ENCODE peak calls at places on chromosome 18, in four cellular contexts. One of them, this sample, is unnamed.

GRCh38 chr18:11802586-11802985 is 48.6 kb upstream of the CHMP1B start:
- DNase-seq in HepG2: no peak
- DNase-seq in Panc1: no peak
- DNase-seq in K562: no peak
- DNase-seq in this sample: no peak

GRCh38 chr18:22563098-22563707 is 145.5 kb upstream of the CTAGE1 start:
- DNase-seq in K562: peak; percentile 68
- DNase-seq in Panc1: peak; percentile 71
- DNase-seq in HepG2: peak; percentile 62
- DNase-seq in this sample: peak; percentile 74

GRCh38 chr18:13099113-13099512 is 108.0 kb downstream of the CEP192 start:
- DNase-seq in Panc1: no peak
- DNase-seq in K562: no peak
- DNase-seq in HepG2: no peak
- DNase-seq in this sample: no peak

GRCh38 chr18:7169601-7170000 is 52.0 kb upstream of the LAMA1 start:
- DNase-seq in K562: no peak
- DNase-seq in Panc1: no peak
- DNase-seq in HepG2: no peak
- DNase-seq in this sample: no peak

GRCh38 chr18:11518788-11519685 is 90.4 kb upstream of the SLC35G4 start:
- DNase-seq in Panc1: peak; percentile 25
- DNase-seq in K562: peak; percentile 68
- DNase-seq in HepG2: peak; percentile 64
- DNase-seq in this sample: peak; percentile 57

GRCh38 chr18:27412551-27412950 is 227.4 kb upstream of the CHST9 start:
- DNase-seq in K562: no peak
- DNase-seq in Panc1: no peak
- DNase-seq in HepG2: no peak
- DNase-seq in this sample: no peak

GRCh38 chr18:23580677-23581367 is 5.5 kb downstream of the NPC1 start:
- DNase-seq in K562: no peak
- DNase-seq in HepG2: no peak
- DNase-seq in Panc1: no peak
- DNase-seq in this sample: no peak

GRCh38 chr18:44899832-44900231 is 219.1 kb downstream of the SETBP1 start:
- DNase-seq in HepG2: no peak
- DNase-seq in K562: no peak
- DNase-seq in Panc1: no peak
- DNase-seq in this sample: no peak

GRCh38 chr18:6836331-6836730 is 106.8 kb downstream of the ARHGAP28 start:
- DNase-seq in HepG2: no peak
- DNase-seq in K562: peak; percentile 21
- DNase-seq in Panc1: no peak
- DNase-seq in this sample: no peak

DNA sequence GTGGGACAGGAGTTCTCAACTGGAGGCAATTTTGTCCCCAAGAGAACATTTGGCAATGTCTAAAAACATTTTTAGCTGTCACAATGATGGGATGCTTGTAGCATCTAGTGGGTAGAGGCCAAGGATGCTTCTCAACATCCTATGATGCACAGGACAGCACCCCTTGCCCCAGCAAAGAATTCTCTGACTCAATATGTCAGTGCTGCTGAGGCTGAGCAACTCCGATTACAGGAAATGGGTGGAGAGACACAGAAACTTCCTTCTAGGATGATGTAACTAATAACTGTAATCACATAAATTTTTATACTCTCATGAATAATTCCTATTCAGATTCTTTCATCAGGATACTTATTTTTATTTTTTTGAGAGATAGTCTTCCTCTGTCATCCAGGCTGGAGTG is 120.2 kb upstream of the ACAA2 start:
- DNase-seq in HepG2: no peak
- DNase-seq in Panc1: no peak
- DNase-seq in K562: no peak
- DNase-seq in this sample: no peak
- TF ChIP-seq TCF7L2 in HepG2: no peak
- TF ChIP-seq TCF7L2 in Panc1: no peak
- TF ChIP-seq TCF7L2 in K562: no peak
- TF ChIP-seq TCF7L2 in this sample: no peak

DNA sequence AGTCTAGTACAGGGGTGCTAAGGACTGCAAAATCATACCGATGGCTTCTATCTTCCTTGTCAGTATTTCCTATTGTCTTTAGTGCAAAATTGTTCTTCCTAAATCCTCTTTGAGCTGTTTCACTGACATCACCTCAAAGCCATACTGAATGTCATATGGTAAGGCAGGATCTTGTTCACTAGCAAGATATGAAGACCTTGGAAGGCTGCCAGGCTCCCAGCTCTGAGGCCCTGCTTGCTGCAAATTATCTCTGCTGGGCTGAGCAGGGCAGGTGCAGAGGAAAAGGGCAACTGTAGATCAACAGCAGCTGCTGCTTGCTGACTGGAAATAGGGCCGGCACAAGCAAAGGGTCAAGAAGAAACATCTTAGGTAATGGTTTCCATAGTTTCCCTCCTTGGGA is 58.2 kb downstream of the PMAIP1 start:
- DNase-seq in K562: peak; percentile 9
- DNase-seq in HepG2: peak; percentile 3
- DNase-seq in Panc1: no peak
- DNase-seq in this sample: peak; percentile 67
- TF ChIP-seq TCF7L2 in K562: no peak
- TF ChIP-seq TCF7L2 in HepG2: no peak
- TF ChIP-seq TCF7L2 in Panc1: no peak
- TF ChIP-seq TCF7L2 in this sample: peak; percentile 13

DNA sequence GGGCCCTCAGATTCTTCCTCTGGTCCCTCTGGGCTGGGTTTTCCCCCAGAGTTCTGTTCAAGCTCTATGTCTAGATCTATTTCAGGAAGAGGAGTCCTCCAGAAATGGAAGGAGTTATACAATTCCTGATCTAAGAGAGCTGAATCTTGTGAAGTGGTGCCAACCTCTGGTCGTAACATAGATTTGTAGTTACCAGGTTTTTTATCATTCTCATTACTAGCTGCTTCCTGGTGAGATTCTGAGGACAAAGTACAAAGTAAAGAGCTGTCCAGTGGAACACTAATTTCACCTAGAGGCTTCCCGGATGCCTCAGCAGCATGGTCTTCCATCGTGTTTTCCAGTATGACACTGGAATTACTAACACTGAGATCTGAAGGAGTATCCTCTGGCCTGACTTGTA is 44.1 kb downstream of the PPP4R1 start:
- DNase-seq in K562: no peak
- DNase-seq in HepG2: no peak
- DNase-seq in Panc1: no peak
- DNase-seq in this sample: no peak
- TF ChIP-seq TCF7L2 in K562: no peak
- TF ChIP-seq TCF7L2 in HepG2: no peak
- TF ChIP-seq TCF7L2 in Panc1: no peak
- TF ChIP-seq TCF7L2 in this sample: no peak

DNA sequence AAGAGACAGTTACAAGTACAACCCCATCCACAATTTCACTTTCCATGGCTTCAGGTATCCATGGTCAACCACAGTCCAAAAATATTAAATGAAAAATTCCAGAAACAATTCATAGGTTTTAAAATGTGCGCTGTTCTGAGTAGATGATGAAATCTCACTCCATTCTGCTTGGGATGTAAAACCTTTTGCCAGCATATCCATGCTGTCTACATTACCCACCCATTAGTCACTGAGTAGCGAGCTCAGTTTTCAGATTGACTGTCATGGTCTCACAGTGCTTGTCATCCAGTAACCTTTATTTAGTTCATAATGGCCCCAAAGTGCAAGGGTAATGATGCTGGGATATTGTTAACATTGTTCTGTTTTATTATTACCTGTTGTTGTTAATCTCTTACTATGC is 40.5 kb downstream of the SMAD4 start:
- DNase-seq in Panc1: no peak
- DNase-seq in HepG2: no peak
- DNase-seq in K562: no peak
- DNase-seq in this sample: no peak
- TF ChIP-seq TCF7L2 in Panc1: no peak
- TF ChIP-seq TCF7L2 in HepG2: no peak
- TF ChIP-seq TCF7L2 in K562: no peak
- TF ChIP-seq TCF7L2 in this sample: no peak

This sample was measured in HCT116.